ENCODE peak calls at places on chromosomes 11 and 22, in six cellular contexts. F is bronchial epithelial cell, B is OCI-LY7, R is right lobe of liver, Y is MCF 10A, C is fibroblast of lung. J is an unnamed sample.

GRCh38 chr11:118908931-118909618 is 16.7 kb downstream of the BCL9L start:
- DNase-seq in F (no peak), B (no peak), R (no peak), Y (peak), C (peak), J (peak)

GRCh38 chr22:37803195-37803635 is 4.5 kb upstream of the GCAT start:
- DNase-seq in F (no peak), B (no peak), R (no peak), Y (no peak), C (no peak), J (peak)

GRCh38 chr22:46701262-46701661 is 36.8 kb downstream of the CERK start:
- DNase-seq in F (no peak), B (no peak), R (no peak), Y (no peak), C (no peak), J (no peak)

GRCh38 chr11:117597083-117597482 is 199.9 kb downstream of the DSCAML1 start:
- DNase-seq in F (peak), B (peak), R (no peak), Y (peak), C (peak), J (no peak)

GRCh38 chr11:71418643-71419042 is 29.6 kb downstream of the DHCR7 start:
- DNase-seq in F (no peak), B (peak), R (no peak), Y (no peak), C (no peak), J (no peak)

GRCh38 chr11:126403658-126404057 is 48.2 kb downstream of the ST3GAL4 start:
- DNase-seq in F (no peak), B (no peak), R (no peak), Y (peak), C (peak), J (no peak)

GRCh38 chr22:46758867-46759290 is 3.6 kb upstream of the TBC1D22A start:
- DNase-seq in F (peak), B (peak), R (peak), Y (peak), C (peak), J (no peak)

GRCh38 chr11:36594316-36594989 is at the start of gene IFTAP:
- DNase-seq in F (peak), B (no peak), R (peak), Y (peak), C (peak), J (peak)

GRCh38 chr11:8566613-8567210 is 27.3 kb downstream of the STK33 start:
- DNase-seq in F (peak), B (peak), R (no peak), Y (peak), C (peak), J (no peak)

GRCh38 chr22:49156662-49157285 is 670.9 kb downstream of the BRD1 start:
- DNase-seq in F (peak), B (no peak), R (no peak), Y (no peak), C (no peak), J (no peak)

GRCh38 chr11:3103076-3103475 is 45.9 kb upstream of the CARS1 start:
- DNase-seq in F (no peak), B (no peak), R (no peak), Y (no peak), C (no peak), J (no peak)

GRCh38 chr11:83835423-83835822 is 549.3 kb upstream of the CCDC90B start:
- DNase-seq in F (no peak), B (no peak), R (no peak), Y (no peak), C (peak), J (no peak)

GRCh38 chr11:122235615-122236014 is 119.6 kb upstream of the BLID start:
- DNase-seq in F (peak), B (no peak), R (no peak), Y (peak), C (peak), J (no peak)

GRCh38 chr11:122394326-122394725 is 261.2 kb upstream of the UBASH3B start:
- DNase-seq in F (no peak), B (no peak), R (no peak), Y (no peak), C (no peak), J (no peak)

GRCh38 chr11:75151346-75152047 is 590 bp downstream of the SLCO2B1 start:
- DNase-seq in F (peak), B (no peak), R (no peak), Y (peak), C (no peak), J (no peak)

GRCh38 chr11:121715395-121715794 is 262.6 kb upstream of the SORL1-AS1 start:
- DNase-seq in F (no peak), B (no peak), R (no peak), Y (no peak), C (no peak), J (no peak)

GRCh38 chr11:17391493-17392355 is 3.3 kb upstream of the KCNJ11 start:
- DNase-seq in F (no peak), B (peak), R (no peak), Y (no peak), C (no peak), J (no peak)

GRCh38 chr11:61895718-61896059 is 4.3 kb upstream of the FADS3 start:
- DNase-seq in F (no peak), B (no peak), R (no peak), Y (no peak), C (no peak), J (no peak)

GRCh38 chr11:133134561-133135173 is 397.6 kb downstream of the OPCML start:
- DNase-seq in F (peak), B (peak), R (peak), Y (peak), C (peak), J (no peak)

GRCh38 chr11:67059671-67060070 is 3.0 kb downstream of the RHOD start:
- DNase-seq in F (no peak), B (no peak), R (no peak), Y (peak), C (no peak), J (no peak)

GRCh38 chr22:34943830-34944229 is 122.1 kb upstream of the ISX start:
- DNase-seq in F (no peak), B (no peak), R (no peak), Y (no peak), C (no peak), J (no peak)

GRCh38 chr11:12285811-12286222 is 91.6 kb upstream of the PARVA start:
- DNase-seq in F (no peak), B (no peak), R (no peak), Y (no peak), C (peak), J (no peak)

GRCh38 chr11:87374206-87374793 is 336.6 kb downstream of the TMEM135 start:
- DNase-seq in F (no peak), B (no peak), R (no peak), Y (no peak), C (peak), J (no peak)

GRCh38 chr11:3920148-3920852 is 64.8 kb downstream of the STIM1 start:
- DNase-seq in F (peak), B (no peak), R (no peak), Y (peak), C (peak), J (no peak)

GRCh38 chr11:113730887-113731726 is 25.0 kb upstream of the TMPRSS5 start:
- DNase-seq in F (peak), B (peak), R (no peak), Y (peak), C (peak), J (no peak)

GRCh38 chr11:12274558-12275197 is 102.7 kb upstream of the PARVA start:
- DNase-seq in F (peak), B (no peak), R (no peak), Y (no peak), C (peak), J (no peak)

GRCh38 chr11:118434123-118434552 is 2.2 kb upstream of the KMT2A start:
- DNase-seq in F (no peak), B (peak), R (no peak), Y (no peak), C (peak), J (no peak)

GRCh38 chr22:27089303-27089702 is 431.9 kb downstream of the MIAT start:
- DNase-seq in F (no peak), B (no peak), R (no peak), Y (no peak), C (no peak), J (no peak)

GRCh38 chr22:42686756-42687491 is 33.7 kb downstream of the A4GALT start:
- DNase-seq in F (no peak), B (no peak), R (no peak), Y (no peak), C (no peak), J (no peak)

GRCh38 chr11:56848105-56848809 is 99.8 kb upstream of the OR9G4 start:
- DNase-seq in F (no peak), B (no peak), R (no peak), Y (no peak), C (no peak), J (no peak)

GRCh38 chr11:130462931-130463330 is 14.5 kb downstream of the ADAMTS15 start:
- DNase-seq in F (no peak), B (no peak), R (no peak), Y (no peak), C (no peak), J (no peak)

GRCh38 chr11:10309163-10310093 is 4.6 kb downstream of the ADM start:
- DNase-seq in F (peak), B (no peak), R (peak), Y (peak), C (peak), J (no peak)

GRCh38 chr11:40274017-40274416 is 1185.4 kb downstream of the LRRC4C start:
- DNase-seq in F (no peak), B (no peak), R (no peak), Y (peak), C (peak), J (no peak)

GRCh38 chr11:127474735-127475134 is 474.2 kb upstream of the KIRREL3 start:
- DNase-seq in F (no peak), B (no peak), R (no peak), Y (no peak), C (no peak), J (no peak)

GRCh38 chr11:13876423-13876822 is 86.1 kb upstream of the SPON1 start:
- DNase-seq in F (no peak), B (no peak), R (no peak), Y (no peak), C (no peak), J (no peak)

GRCh38 chr11:25252854-25253253 is 756.0 kb downstream of the LUZP2 start:
- DNase-seq in F (no peak), B (no peak), R (no peak), Y (no peak), C (no peak), J (no peak)

GRCh38 chr11:121802542-121802941 is 313.5 kb downstream of the BLID start:
- DNase-seq in F (no peak), B (no peak), R (no peak), Y (no peak), C (no peak), J (no peak)

GRCh38 chr22:24845036-24845918 is 39.3 kb downstream of the SGSM1 start:
- DNase-seq in F (peak), B (no peak), R (no peak), Y (no peak), C (peak), J (no peak)

DNA sequence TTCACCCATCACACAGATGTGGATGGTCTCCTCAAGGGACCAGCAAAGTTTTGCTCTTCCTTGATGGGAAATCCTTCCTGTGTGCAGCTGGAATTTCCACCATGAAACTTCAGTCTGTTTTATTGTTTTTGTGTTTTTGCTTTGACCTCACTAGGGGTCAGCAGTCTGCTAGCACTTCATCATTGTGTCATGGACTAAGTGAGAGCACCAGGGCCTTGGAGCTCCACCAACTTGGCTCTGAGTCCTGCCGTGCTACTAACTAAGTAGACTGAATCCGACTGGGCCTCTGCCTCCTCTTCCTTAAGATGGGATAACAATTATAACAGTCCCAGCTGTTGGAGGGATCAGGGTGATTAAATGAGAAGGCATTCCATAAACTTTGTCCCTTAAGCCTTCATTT is 305.8 kb upstream of the NCAM1 start:
- DNase-seq in F (no peak), B (no peak), R (no peak), Y (peak), C (peak), J (no peak)
- TF ChIP-seq CTCF in F (no peak), B (no peak), R (no peak), Y (no peak), C (no peak), J (peak)

GRCh38 chr22:18070556-18071306 is 7.1 kb upstream of the PEX26 start:
- DNase-seq in F (peak), B (peak), R (peak), Y (no peak), C (no peak), J (no peak)
- TF ChIP-seq CTCF in F (peak), B (peak), R (no peak), Y (no peak), C (peak), J (peak)

GRCh38 chr11:69479591-69480271 is 1.7 kb upstream of the LINC01488 start:
- DNase-seq in F (peak), B (no peak), R (peak), Y (no peak), C (no peak), J (no peak)
- TF ChIP-seq CTCF in F (no peak), B (no peak), R (no peak), Y (no peak), C (no peak), J (no peak)

DNA sequence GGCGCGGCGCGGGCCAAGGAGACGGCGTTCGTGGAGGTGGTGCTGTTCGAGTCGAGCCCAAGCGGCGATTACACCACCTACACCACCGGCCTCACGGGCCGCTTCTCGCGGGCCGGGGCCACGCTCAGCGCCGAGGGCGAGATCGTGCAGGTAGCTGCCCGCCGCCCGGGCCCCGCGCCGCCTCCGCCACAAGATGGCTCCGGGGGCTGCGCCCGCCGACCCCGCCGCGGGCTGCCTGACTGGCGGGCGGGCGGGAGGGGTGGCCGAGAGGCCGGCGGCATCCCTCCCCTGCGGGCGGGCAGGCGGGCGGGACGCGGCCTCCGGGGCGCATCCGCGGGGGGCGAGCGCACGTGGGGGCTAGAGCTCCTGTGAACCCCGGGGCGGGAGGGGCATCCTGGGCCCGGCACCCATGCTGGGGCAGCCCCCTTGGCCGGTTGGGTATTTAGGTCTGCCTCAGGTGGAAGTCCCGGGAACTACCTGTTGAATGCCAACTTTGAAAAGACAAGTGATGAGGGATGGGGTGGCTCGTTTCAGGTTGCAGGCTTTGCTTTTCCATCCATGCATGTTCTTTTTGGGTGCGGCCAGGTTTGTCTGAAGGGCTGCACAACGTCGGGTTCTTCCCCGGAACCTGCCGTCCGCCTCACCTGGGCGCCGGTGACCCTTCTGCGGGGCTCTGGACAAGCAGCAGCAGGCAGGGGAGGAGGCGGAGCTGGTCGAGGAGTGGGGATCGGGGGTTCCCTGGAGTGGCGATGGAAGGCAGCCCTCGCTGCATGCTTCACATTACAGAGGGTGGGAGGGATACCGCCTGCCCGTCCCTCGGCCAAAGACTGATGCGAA is 763 bp downstream of the ZNRF3 start:
- DNase-seq in F (no peak), B (peak), R (peak), Y (peak), C (peak), J (no peak)
- TF ChIP-seq CTCF in F (peak), B (no peak), R (no peak), Y (peak), C (no peak), J (no peak)

J was measured in D721Med.